ENCODE peak calls at places on chromosomes 5 and 9, in four cellular contexts. N, E, Y and C are unnamed samples.
A peak's percentile ranks its signal among the peaks of the same experiment; 100 is the strongest.

GRCh38 chr5:60835554-60835953 is 8.5 kb downstream of the ELOVL7 start:
- DNase-seq in N (no peak), E (no peak), Y (no peak), C (no peak)

GRCh38 chr5:94285984-94286383 is 332.4 kb downstream of the KIAA0825 start:
- DNase-seq in N (no peak), E (no peak), Y (no peak), C (no peak)

GRCh38 chr9:2758162-2758950 is 41.0 kb downstream of the KCNV2 start:
- DNase-seq in N (no peak), E (no peak), Y (no peak), C (no peak)

GRCh38 chr5:119321569-119322311 is 34.1 kb upstream of the TNFAIP8 start:
- DNase-seq in N (no peak), E (no peak), Y (no peak), C (no peak)

GRCh38 chr5:147522435-147522834 is 12.6 kb upstream of the DPYSL3 start:
- DNase-seq in N (no peak), E (no peak), Y (no peak), C (no peak)

GRCh38 chr9:125233678-125234077 is 7.5 kb downstream of the HSPA5 start:
- DNase-seq in N (no peak), E (no peak), Y (peak; percentile 41), C (no peak)

GRCh38 chr5:52682492-52682891 is 105.2 kb upstream of the ITGA1 start:
- DNase-seq in N (no peak), E (no peak), Y (no peak), C (no peak)

GRCh38 chr5:30968971-30969370 is 224.5 kb upstream of the CDH6 start:
- DNase-seq in N (no peak), E (no peak), Y (no peak), C (no peak)

GRCh38 chr9:72129271-72130156 is 19.7 kb upstream of the GDA start:
- DNase-seq in N (no peak), E (peak; percentile 49), Y (no peak), C (no peak)

GRCh38 chr5:177471610-177472356 is 1.7 kb downstream of the DBN1 start:
- DNase-seq in N (peak; percentile 61), E (no peak), Y (no peak), C (no peak)

GRCh38 chr9:89422151-89422918 is 75.6 kb downstream of the SEMA4D start:
- DNase-seq in N (no peak), E (no peak), Y (no peak), C (no peak)

GRCh38 chr9:33143241-33143642 is 23.9 kb downstream of the B4GALT1 start:
- DNase-seq in N (no peak), E (peak; percentile 7), Y (no peak), C (no peak)

GRCh38 chr5:73997936-73998335 is 371.9 kb downstream of the ARHGEF28 start:
- DNase-seq in N (no peak), E (no peak), Y (no peak), C (no peak)

GRCh38 chr9:22041792-22042191 is 32.7 kb upstream of the CDKN2B start:
- DNase-seq in N (peak; percentile 71), E (peak; percentile 84), Y (no peak), C (no peak)

GRCh38 chr9:89951671-89952070 is 346.9 kb downstream of the GADD45G start:
- DNase-seq in N (no peak), E (no peak), Y (no peak), C (no peak)

GRCh38 chr9:21967169-21967568 is 27.0 kb downstream of the CDKN2A start:
- DNase-seq in N (no peak), E (no peak), Y (no peak), C (no peak)

GRCh38 chr5:16912080-16912479 is 24.0 kb downstream of the MYO10 start:
- DNase-seq in N (no peak), E (no peak), Y (no peak), C (no peak)

GRCh38 chr9:82035332-82035731 is 46.8 kb downstream of the SPATA31D1 start:
- DNase-seq in N (no peak), E (no peak), Y (no peak), C (no peak)

GRCh38 chr9:13988944-13989343 is 325.0 kb downstream of the NFIB start:
- DNase-seq in N (no peak), E (no peak), Y (no peak), C (no peak)

GRCh38 chr5:34918025-34918424 is 2.5 kb downstream of the BRIX1 start:
- DNase-seq in N (no peak), E (no peak), Y (no peak), C (no peak)

GRCh38 chr9:6049798-6050197 is 34.4 kb upstream of the RANBP6 start:
- DNase-seq in N (no peak), E (peak; percentile 32), Y (no peak), C (no peak)

GRCh38 chr9:77084094-77084493 is 64.6 kb downstream of the FOXB2 start:
- DNase-seq in N (no peak), E (no peak), Y (no peak), C (no peak)

GRCh38 chr5:76386360-76386759 is 16.7 kb upstream of the IQGAP2 start:
- DNase-seq in N (no peak), E (peak; percentile 88), Y (peak; percentile 74), C (no peak)

GRCh38 chr5:115100556-115100955 is 69.2 kb downstream of the TRIM36 start:
- DNase-seq in N (no peak), E (peak; percentile 10), Y (peak; percentile 83), C (no peak)

GRCh38 chr5:135545115-135545514 is 9.4 kb upstream of the NEUROG1 start:
- DNase-seq in N (no peak), E (no peak), Y (no peak), C (no peak)

DNA sequence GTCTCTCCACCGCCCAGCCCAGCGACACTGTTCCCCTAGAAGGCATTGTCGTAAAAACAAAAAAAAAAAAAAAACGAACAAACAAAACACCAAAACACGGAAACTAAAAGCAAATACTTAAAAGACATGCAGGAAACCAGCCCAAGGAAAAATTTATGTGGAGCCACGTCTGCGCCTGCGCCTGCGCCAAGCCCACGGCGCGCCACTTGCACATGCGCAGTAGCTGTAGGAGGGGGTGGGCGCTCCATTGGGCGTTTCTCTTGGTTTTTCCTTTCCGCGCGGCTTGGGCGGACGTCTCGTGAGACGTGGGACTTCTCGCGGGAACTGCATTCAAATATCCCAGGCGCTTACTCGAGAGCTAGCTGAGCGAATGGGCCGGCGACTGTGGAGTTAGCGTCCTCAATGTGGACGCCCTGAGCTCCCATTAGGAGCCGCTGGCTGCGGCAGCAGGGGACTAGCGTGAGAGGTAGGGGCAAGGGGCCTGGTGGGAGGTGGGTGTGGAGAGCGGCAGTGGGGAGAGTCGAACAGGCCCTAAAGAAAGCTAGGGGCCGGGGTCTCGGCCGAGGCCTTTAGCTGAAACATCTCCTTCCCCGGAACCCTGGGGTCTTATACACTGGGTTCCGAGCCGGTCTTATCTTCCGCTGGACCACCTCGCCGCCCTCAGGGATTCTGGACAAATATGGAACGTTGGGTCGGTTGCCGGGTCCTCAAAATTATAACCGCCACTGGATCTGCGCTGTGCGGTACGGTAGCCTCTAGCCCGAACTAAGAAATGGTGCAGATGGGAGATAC is at the start of gene SPDL1:
- DNase-seq in N (peak; percentile 94), E (peak; percentile 97), Y (peak; percentile 95), C (peak; percentile 97)
- TF ChIP-seq POLR2A in N (no peak), E (peak; percentile 48), Y (no peak), C (peak; percentile 90)

DNA sequence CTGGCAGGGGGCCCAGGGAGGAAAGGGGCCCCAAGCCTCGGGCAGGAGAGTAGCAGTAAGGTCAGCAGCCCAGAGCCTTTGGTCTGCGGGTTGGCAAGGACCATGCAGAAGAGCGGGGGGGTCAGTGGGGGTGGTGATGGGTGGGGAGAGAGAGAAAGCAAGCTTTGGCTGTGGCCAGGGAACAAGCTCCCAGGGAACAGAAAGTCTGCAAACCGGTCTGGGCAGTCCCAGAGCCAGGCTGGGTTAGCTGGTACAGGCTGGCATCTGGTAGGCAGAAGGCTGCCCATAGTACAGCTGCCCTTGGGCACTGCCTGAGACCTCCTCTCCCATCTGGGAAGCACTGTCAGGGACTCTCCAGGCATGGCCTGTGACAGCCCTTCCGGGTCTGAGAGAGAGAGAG is 10.5 kb upstream of the EPB41L4B start:
- DNase-seq in N (peak; percentile 78), E (peak; percentile 87), Y (peak; percentile 82), C (no peak)
- TF ChIP-seq POLR2A in N (no peak), E (no peak), Y (no peak), C (no peak)

GRCh38 chr5:134503088-134503936 is 22.2 kb upstream of the JADE2 start:
- DNase-seq in N (peak; percentile 63), E (peak; percentile 67), Y (peak; percentile 90), C (peak; percentile 80)
- TF ChIP-seq POLR2A in N (no peak), E (peak; percentile 16), Y (no peak), C (peak; percentile 26)

DNA sequence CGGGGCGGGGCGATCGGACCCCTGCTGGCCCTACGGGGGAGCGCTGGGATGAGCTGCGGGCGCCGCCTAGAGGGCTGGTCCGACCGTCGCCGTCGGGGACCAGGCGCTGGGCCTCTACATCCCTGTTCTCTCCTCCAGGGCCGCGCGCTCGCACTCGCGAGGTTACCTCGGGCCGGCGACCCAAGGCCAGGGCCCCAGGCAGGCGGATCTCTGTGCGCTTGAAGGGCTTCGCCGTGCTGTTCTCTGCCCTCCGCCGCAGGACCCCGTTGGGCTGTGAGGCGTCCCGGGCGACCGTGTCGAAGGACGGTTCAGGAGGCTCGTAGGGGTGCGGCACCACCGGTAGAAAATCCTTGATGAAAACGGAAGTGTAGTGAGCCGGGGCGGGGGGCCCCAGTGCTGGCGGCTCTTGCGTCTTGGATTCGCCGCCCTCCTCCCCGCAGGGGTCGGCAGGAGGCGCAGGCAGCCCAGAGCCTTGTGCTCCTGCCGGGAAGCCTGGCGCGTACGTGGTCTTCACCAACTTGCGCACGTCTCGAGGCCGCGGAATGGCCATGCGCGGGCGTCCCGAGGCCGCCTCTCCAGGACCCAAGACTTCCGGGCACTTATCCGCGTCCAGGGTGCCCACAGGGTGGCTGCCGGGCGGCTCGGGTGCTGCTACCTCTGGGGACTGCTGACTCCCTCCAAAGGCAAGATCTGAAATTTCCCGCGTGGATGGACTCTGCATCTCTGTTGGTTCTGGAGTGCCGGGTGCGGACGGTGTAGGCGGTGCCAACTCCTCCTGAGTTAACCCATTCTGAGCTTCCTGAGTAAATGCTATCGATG is 2.0 kb downstream of the PROB1 start:
- DNase-seq in N (no peak), E (peak; percentile 89), Y (peak; percentile 76), C (no peak)
- TF ChIP-seq POLR2A in N (no peak), E (no peak), Y (no peak), C (no peak)

GRCh38 chr5:172123269-172123692 is 64.7 kb downstream of the STK10 start:
- DNase-seq in N (peak; percentile 81), E (peak; percentile 47), Y (peak; percentile 93), C (no peak)

GRCh38 chr5:172117977-172118701 is 69.9 kb downstream of the STK10 start:
- DNase-seq in N (no peak), E (no peak), Y (peak; percentile 37), C (no peak)

GRCh38 chr5:172115541-172115982 is 72.5 kb downstream of the STK10 start:
- DNase-seq in N (no peak), E (no peak), Y (no peak), C (no peak)

GRCh38 chr5:172118891-172119290 is 69.1 kb downstream of the STK10 start:
- DNase-seq in N (no peak), E (no peak), Y (no peak), C (no peak)

GRCh38 chr5:172119921-172120688 is 67.9 kb downstream of the STK10 start:
- DNase-seq in N (no peak), E (no peak), Y (no peak), C (no peak)
- TF ChIP-seq POLR2A in N (no peak), E (no peak), Y (no peak), C (no peak)